ENCODE peak calls at places on chromosomes 13 and 19, in eight cellular contexts. One of them, this sample, is unnamed.

GRCh38 chr19:15612342-15612741 is 2.7 kb upstream of the CYP4F8 start:
- DNase-seq in right lobe of liver: no peak
- DNase-seq in body of pancreas: no peak
- DNase-seq in transverse colon: no peak
- DNase-seq in heart left ventricle: no peak
- DNase-seq in esophagus squamous epithelium: no peak
- DNase-seq in tibial nerve: no peak
- DNase-seq in K562: no peak
- DNase-seq in this sample: no peak

GRCh38 chr13:73872397-73872796 is 261.8 kb downstream of the KLF12 start:
- DNase-seq in heart left ventricle: no peak
- DNase-seq in esophagus squamous epithelium: no peak
- DNase-seq in transverse colon: no peak
- DNase-seq in body of pancreas: no peak
- DNase-seq in K562: no peak
- DNase-seq in right lobe of liver: no peak
- DNase-seq in tibial nerve: no peak
- DNase-seq in this sample: no peak

GRCh38 chr13:39284801-39285388 is 246.6 kb downstream of the NHLRC3 start:
- DNase-seq in tibial nerve: no peak
- DNase-seq in transverse colon: no peak
- DNase-seq in right lobe of liver: no peak
- DNase-seq in K562: no peak
- DNase-seq in heart left ventricle: no peak
- DNase-seq in body of pancreas: no peak
- DNase-seq in esophagus squamous epithelium: no peak
- DNase-seq in this sample: no peak

GRCh38 chr19:17352608-17353280 is 15.4 kb downstream of the GTPBP3 start:
- DNase-seq in K562: no peak
- DNase-seq in tibial nerve: no peak
- DNase-seq in transverse colon: no peak
- DNase-seq in heart left ventricle: no peak
- DNase-seq in esophagus squamous epithelium: no peak
- DNase-seq in right lobe of liver: no peak
- DNase-seq in body of pancreas: no peak
- DNase-seq in this sample: peak

GRCh38 chr19:1613808-1614570 is 8.7 kb upstream of the UQCR11 start:
- DNase-seq in transverse colon: no peak
- DNase-seq in body of pancreas: no peak
- DNase-seq in tibial nerve: no peak
- DNase-seq in heart left ventricle: no peak
- DNase-seq in right lobe of liver: no peak
- DNase-seq in esophagus squamous epithelium: no peak
- DNase-seq in K562: no peak
- DNase-seq in this sample: peak

GRCh38 chr13:25901460-25902376 is 150.1 kb downstream of the SHISA2 start:
- DNase-seq in transverse colon: no peak
- DNase-seq in esophagus squamous epithelium: no peak
- DNase-seq in body of pancreas: no peak
- DNase-seq in tibial nerve: no peak
- DNase-seq in K562: no peak
- DNase-seq in heart left ventricle: no peak
- DNase-seq in right lobe of liver: no peak
- DNase-seq in this sample: no peak

GRCh38 chr19:4986471-4986888 is 17.6 kb downstream of the KDM4B start:
- DNase-seq in tibial nerve: no peak
- DNase-seq in transverse colon: no peak
- DNase-seq in body of pancreas: no peak
- DNase-seq in esophagus squamous epithelium: no peak
- DNase-seq in right lobe of liver: no peak
- DNase-seq in K562: no peak
- DNase-seq in heart left ventricle: no peak
- DNase-seq in this sample: peak

GRCh38 chr19:36604656-36605100 is 435 bp upstream of the ZNF382 start:
- DNase-seq in right lobe of liver: peak
- DNase-seq in tibial nerve: no peak
- DNase-seq in esophagus squamous epithelium: no peak
- DNase-seq in transverse colon: peak
- DNase-seq in heart left ventricle: peak
- DNase-seq in K562: peak
- DNase-seq in body of pancreas: peak
- DNase-seq in this sample: peak

GRCh38 chr13:79385694-79386093 is 20.4 kb downstream of the RBM26 start:
- DNase-seq in right lobe of liver: no peak
- DNase-seq in transverse colon: no peak
- DNase-seq in heart left ventricle: no peak
- DNase-seq in K562: peak
- DNase-seq in tibial nerve: no peak
- DNase-seq in esophagus squamous epithelium: no peak
- DNase-seq in body of pancreas: no peak
- DNase-seq in this sample: no peak

GRCh38 chr19:35759697-35760096 is 1.7 kb downstream of the PROSER3 start:
- DNase-seq in esophagus squamous epithelium: no peak
- DNase-seq in body of pancreas: no peak
- DNase-seq in transverse colon: no peak
- DNase-seq in tibial nerve: no peak
- DNase-seq in heart left ventricle: no peak
- DNase-seq in K562: no peak
- DNase-seq in right lobe of liver: no peak
- DNase-seq in this sample: no peak

GRCh38 chr13:47146136-47146535 is 249.3 kb upstream of the HTR2A start:
- DNase-seq in right lobe of liver: no peak
- DNase-seq in K562: no peak
- DNase-seq in transverse colon: no peak
- DNase-seq in body of pancreas: no peak
- DNase-seq in heart left ventricle: no peak
- DNase-seq in tibial nerve: no peak
- DNase-seq in esophagus squamous epithelium: no peak
- DNase-seq in this sample: no peak

GRCh38 chr13:49399801-49400472 is 43.9 kb downstream of the CAB39L start:
- DNase-seq in transverse colon: no peak
- DNase-seq in body of pancreas: no peak
- DNase-seq in tibial nerve: no peak
- DNase-seq in esophagus squamous epithelium: no peak
- DNase-seq in right lobe of liver: no peak
- DNase-seq in heart left ventricle: no peak
- DNase-seq in K562: no peak
- DNase-seq in this sample: no peak

GRCh38 chr19:6238643-6239281 is 41.0 kb downstream of the MLLT1 start:
- DNase-seq in heart left ventricle: peak
- DNase-seq in body of pancreas: peak
- DNase-seq in right lobe of liver: peak
- DNase-seq in esophagus squamous epithelium: no peak
- DNase-seq in tibial nerve: no peak
- DNase-seq in transverse colon: no peak
- DNase-seq in K562: no peak
- DNase-seq in this sample: no peak

GRCh38 chr13:24292476-24292875 is 16.9 kb upstream of the C1QTNF9 start:
- DNase-seq in body of pancreas: no peak
- DNase-seq in heart left ventricle: no peak
- DNase-seq in right lobe of liver: no peak
- DNase-seq in transverse colon: no peak
- DNase-seq in tibial nerve: no peak
- DNase-seq in esophagus squamous epithelium: no peak
- DNase-seq in K562: no peak
- DNase-seq in this sample: no peak

GRCh38 chr19:51887522-51888498 is at the start of gene ZNF577:
- DNase-seq in heart left ventricle: peak
- DNase-seq in transverse colon: peak
- DNase-seq in tibial nerve: peak
- DNase-seq in right lobe of liver: peak
- DNase-seq in body of pancreas: peak
- DNase-seq in esophagus squamous epithelium: peak
- DNase-seq in K562: no peak
- DNase-seq in this sample: peak

GRCh38 chr19:16417660-16418596 is 53.8 kb downstream of the EPS15L1 start:
- DNase-seq in body of pancreas: peak
- DNase-seq in K562: peak
- DNase-seq in transverse colon: peak
- DNase-seq in tibial nerve: peak
- DNase-seq in right lobe of liver: peak
- DNase-seq in esophagus squamous epithelium: no peak
- DNase-seq in heart left ventricle: peak
- DNase-seq in this sample: peak

GRCh38 chr13:47332149-47332548 is 435.3 kb upstream of the HTR2A start:
- DNase-seq in heart left ventricle: no peak
- DNase-seq in right lobe of liver: no peak
- DNase-seq in K562: no peak
- DNase-seq in tibial nerve: no peak
- DNase-seq in body of pancreas: no peak
- DNase-seq in esophagus squamous epithelium: no peak
- DNase-seq in transverse colon: no peak
- DNase-seq in this sample: no peak

GRCh38 chr19:39405261-39405912 is 1.3 kb upstream of the ZFP36 start:
- DNase-seq in transverse colon: no peak
- DNase-seq in right lobe of liver: no peak
- DNase-seq in body of pancreas: no peak
- DNase-seq in K562: no peak
- DNase-seq in heart left ventricle: no peak
- DNase-seq in tibial nerve: no peak
- DNase-seq in esophagus squamous epithelium: no peak
- DNase-seq in this sample: no peak

DNA sequence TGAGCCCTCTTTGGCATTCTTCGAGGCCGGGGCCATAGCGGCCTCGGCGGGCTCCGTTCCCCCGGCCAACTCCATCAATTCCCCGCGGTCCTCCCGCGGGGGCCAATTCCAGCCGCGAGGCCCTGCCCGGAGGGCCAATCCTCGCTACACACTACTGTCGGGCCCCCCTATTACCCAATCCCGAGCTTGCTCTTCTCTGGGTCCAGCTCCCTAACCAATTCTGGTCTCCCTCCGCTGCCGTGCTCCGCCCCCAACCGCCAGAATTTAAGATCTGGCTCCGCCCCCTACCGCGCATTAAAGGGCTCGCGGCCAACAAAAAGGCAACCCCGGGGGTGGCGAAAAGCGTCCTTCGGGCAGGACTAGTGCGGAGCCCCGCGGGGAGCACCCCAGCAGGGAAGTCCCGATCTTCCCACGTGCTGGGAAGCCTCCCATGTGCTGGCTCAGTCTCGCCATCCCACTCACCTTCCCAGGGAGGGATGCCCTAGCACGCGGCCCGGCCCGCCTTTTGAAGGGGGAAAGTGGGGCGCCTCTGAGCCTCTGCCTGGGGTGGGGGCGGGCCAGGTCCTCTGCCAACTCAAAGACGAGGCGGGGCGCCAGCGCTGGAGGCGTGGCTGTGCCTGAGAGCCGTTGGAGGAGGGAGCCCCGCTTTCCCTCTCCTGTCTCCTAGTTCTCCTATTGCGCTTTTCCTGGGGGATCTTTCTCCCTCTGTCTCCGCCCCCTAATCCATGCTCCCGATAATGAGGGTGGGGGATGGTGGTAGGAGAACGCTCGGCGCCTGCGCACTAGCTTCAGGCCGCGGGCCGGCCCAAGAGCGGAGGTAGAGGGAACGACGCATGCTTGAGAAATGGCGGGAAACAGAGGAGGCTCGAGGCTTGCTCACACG is 3.5 kb downstream of the LIPE start:
- DNase-seq in K562: no peak
- DNase-seq in body of pancreas: peak
- DNase-seq in right lobe of liver: peak
- DNase-seq in transverse colon: peak
- DNase-seq in heart left ventricle: peak
- DNase-seq in tibial nerve: peak
- DNase-seq in esophagus squamous epithelium: peak
- DNase-seq in this sample: peak
- TF ChIP-seq POLR2A in K562: no peak
- TF ChIP-seq POLR2A in body of pancreas: peak
- TF ChIP-seq POLR2A in right lobe of liver: no peak
- TF ChIP-seq POLR2A in transverse colon: peak
- TF ChIP-seq POLR2A in heart left ventricle: peak
- TF ChIP-seq POLR2A in tibial nerve: no peak
- TF ChIP-seq POLR2A in esophagus squamous epithelium: no peak
- TF ChIP-seq POLR2A in this sample: peak

DNA sequence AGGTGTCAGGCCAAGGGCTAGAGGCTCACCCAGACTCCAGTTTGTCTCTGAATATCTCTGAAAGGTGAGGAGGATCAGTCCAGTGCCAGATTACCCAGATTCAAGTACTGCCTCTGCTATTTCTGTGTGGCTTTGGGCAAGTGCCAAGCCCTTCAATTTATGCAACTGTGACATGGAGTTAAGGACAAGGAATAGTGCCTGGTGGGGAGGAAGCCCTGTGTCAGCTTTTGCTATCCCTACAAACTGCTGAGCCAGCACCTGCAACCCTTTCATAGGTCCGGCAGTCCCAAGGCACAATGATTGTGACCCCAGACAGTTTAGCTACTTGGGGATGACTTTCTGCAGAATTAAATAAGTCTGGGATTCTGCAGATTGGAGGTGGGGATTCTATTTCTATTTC is 123.0 kb downstream of the KL start:
- DNase-seq in transverse colon: peak
- DNase-seq in heart left ventricle: peak
- DNase-seq in K562: no peak
- DNase-seq in tibial nerve: peak
- DNase-seq in body of pancreas: peak
- DNase-seq in right lobe of liver: peak
- DNase-seq in esophagus squamous epithelium: no peak
- DNase-seq in this sample: peak
- H3K27ac ChIP-seq in transverse colon: no peak
- H3K27ac ChIP-seq in heart left ventricle: no peak
- H3K27ac ChIP-seq in K562: no peak
- H3K27ac ChIP-seq in tibial nerve: peak
- H3K27ac ChIP-seq in body of pancreas: no peak
- H3K27ac ChIP-seq in right lobe of liver: no peak
- H3K27ac ChIP-seq in esophagus squamous epithelium: peak
- H3K27ac ChIP-seq in this sample: no peak

GRCh38 chr13:28991764-28992163 is 171.6 kb downstream of the MTUS2 start:
- DNase-seq in heart left ventricle: no peak
- DNase-seq in body of pancreas: no peak
- DNase-seq in esophagus squamous epithelium: no peak
- DNase-seq in transverse colon: no peak
- DNase-seq in K562: no peak
- DNase-seq in tibial nerve: no peak
- DNase-seq in right lobe of liver: peak
- DNase-seq in this sample: no peak
- H3K4me3 ChIP-seq in heart left ventricle: no peak
- H3K4me3 ChIP-seq in body of pancreas: no peak
- H3K4me3 ChIP-seq in esophagus squamous epithelium: no peak
- H3K4me3 ChIP-seq in transverse colon: no peak
- H3K4me3 ChIP-seq in K562: no peak
- H3K4me3 ChIP-seq in tibial nerve: no peak
- H3K4me3 ChIP-seq in right lobe of liver: no peak
- H3K4me3 ChIP-seq in this sample: no peak

DNA sequence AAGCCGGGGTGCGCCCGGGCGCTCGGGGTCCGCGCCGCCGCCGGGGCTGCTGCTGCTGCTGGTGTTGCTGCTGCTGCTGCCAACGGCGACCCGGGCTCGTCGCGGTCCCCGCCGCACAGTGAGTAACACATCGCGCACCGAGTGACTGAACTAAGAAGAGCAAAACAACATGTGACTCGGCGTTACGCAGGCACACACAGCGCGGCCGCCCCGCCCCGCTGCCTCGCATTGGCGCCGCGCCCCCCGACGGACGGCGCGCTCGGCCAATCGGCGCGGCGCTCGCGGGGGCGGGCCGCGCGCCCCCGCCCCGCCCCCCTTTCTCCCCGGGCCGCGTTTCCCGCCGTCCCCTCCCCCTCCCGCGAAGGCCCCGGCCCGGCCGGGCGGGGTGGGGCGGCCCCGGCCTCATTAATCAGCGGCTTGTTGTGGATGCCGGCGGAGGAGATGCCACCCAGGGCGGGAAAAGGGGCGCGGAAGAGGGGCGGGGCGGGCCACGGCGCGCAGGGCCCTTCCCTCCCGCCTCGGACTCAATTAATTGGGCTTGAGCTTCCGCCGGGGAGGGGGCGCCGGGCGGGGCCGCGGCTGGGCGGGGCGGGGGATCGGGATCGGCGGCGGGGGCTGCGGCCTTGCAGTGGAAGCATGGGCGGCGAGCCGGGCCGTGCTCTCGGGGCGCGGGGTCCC is at the start of gene IRS2:
- DNase-seq in transverse colon: peak
- DNase-seq in body of pancreas: peak
- DNase-seq in tibial nerve: peak
- DNase-seq in right lobe of liver: peak
- DNase-seq in heart left ventricle: peak
- DNase-seq in K562: peak
- DNase-seq in esophagus squamous epithelium: peak
- DNase-seq in this sample: peak
- TF ChIP-seq POLR2A in transverse colon: peak
- TF ChIP-seq POLR2A in body of pancreas: peak
- TF ChIP-seq POLR2A in tibial nerve: peak
- TF ChIP-seq POLR2A in right lobe of liver: peak
- TF ChIP-seq POLR2A in heart left ventricle: peak
- TF ChIP-seq POLR2A in K562: no peak
- TF ChIP-seq POLR2A in esophagus squamous epithelium: peak
- TF ChIP-seq POLR2A in this sample: peak